ENCODE peak calls at places on chromosomes 1 and 21, in seven cellular contexts. H is endothelial cell; B is stimulated activated CD8-positive, alpha-beta memory T cell treated with anti-CD3 and anti-CD28 coated beads, Interleukin-4, amount 100 ng/mL, for 1 hour; T is hippocampal formation; R is Jurkat, Clone E6-1; L is NCI-H1694 treated with DMSO at 0.1 percent for 48 hours; M is endothelial cell of umbilical vein. Y is an unnamed sample.

GRCh38 chr21:39852021-39852721 is 15.1 kb upstream of the PCP4 start:
- DNase-seq in H (no peak), B (no peak), T (no peak), R (no peak), L (no peak), M (no peak), Y (no peak)

GRCh38 chr1:117632269-117633067 is 26.6 kb downstream of the TENT5C start:
- DNase-seq in H (no peak), B (no peak), T (no peak), R (no peak), L (no peak), M (no peak), Y (no peak)

GRCh38 chr21:44548922-44549321 is 2.4 kb downstream of the KRTAP10-2 start:
- DNase-seq in H (no peak), B (no peak), T (no peak), R (no peak), L (no peak), M (no peak), Y (no peak)

GRCh38 chr1:41241748-41242644 is at the start of gene SCMH1:
- DNase-seq in H (peak), B (peak), T (no peak), R (no peak), L (no peak), M (peak), Y (peak)

GRCh38 chr1:94529416-94529815 is 12.1 kb downstream of the F3 start:
- DNase-seq in H (no peak), B (no peak), T (no peak), R (no peak), L (no peak), M (no peak), Y (no peak)

GRCh38 chr1:9731561-9731960 is 80.0 kb downstream of the PIK3CD start:
- DNase-seq in H (no peak), B (no peak), T (no peak), R (no peak), L (no peak), M (no peak), Y (no peak)

GRCh38 chr1:9588551-9589143 is at the start of gene TMEM201:
- DNase-seq in H (peak), B (peak), T (peak), R (peak), L (peak), M (peak), Y (peak)

GRCh38 chr21:36183144-36183795 is 26.6 kb downstream of the DOP1B start:
- DNase-seq in H (no peak), B (no peak), T (no peak), R (no peak), L (no peak), M (no peak), Y (no peak)

GRCh38 chr1:147598631-147599361 is 57.5 kb downstream of the BCL9 start:
- DNase-seq in H (peak), B (no peak), T (no peak), R (no peak), L (peak), M (no peak), Y (peak)

GRCh38 chr21:31193761-31194160 is 150.3 kb downstream of the TIAM1 start:
- DNase-seq in H (no peak), B (no peak), T (no peak), R (no peak), L (no peak), M (no peak), Y (no peak)

GRCh38 chr1:230986976-230987375 is 8.1 kb downstream of the ARV1 start:
- DNase-seq in H (no peak), B (no peak), T (no peak), R (no peak), L (no peak), M (no peak), Y (no peak)